ENCODE peak calls at places on chromosome 6, in seven cellular contexts. B is mesenchymal stem cell, O is IMR-90, N is mesendoderm, G is neuronal stem cell, X is trophoblast cell, V is H1. F is an unnamed sample.

GRCh38 chr6:155042983-155043382 is 47.9 kb downstream of the TIAM2 start:
- DNase-seq in O (no peak), G (no peak), V (no peak), B (no peak), X (no peak), N (no peak), F (no peak)

GRCh38 chr6:167907837-167908681 is 81.3 kb downstream of the AFDN start:
- DNase-seq in X (peak), O (peak), N (peak), B (peak), G (no peak), V (no peak), F (no peak)

GRCh38 chr6:138609801-138610430 is 110.6 kb upstream of the NHSL1 start:
- DNase-seq in B (no peak), O (peak), X (no peak), G (no peak), V (no peak), N (no peak), F (no peak)

GRCh38 chr6:90362273-90362672 is 65.6 kb upstream of the BACH2 start:
- DNase-seq in O (peak), B (no peak), N (no peak), V (no peak), X (no peak), G (no peak), F (no peak)

GRCh38 chr6:71289039-71289801 is 609 bp downstream of the OGFRL1 start:
- DNase-seq in O (no peak), X (no peak), N (peak), B (peak), G (peak), V (peak), F (peak)

GRCh38 chr6:121823437-121823851 is 388.0 kb downstream of the GJA1 start:
- DNase-seq in O (peak), V (no peak), X (peak), B (peak), N (peak), G (peak), F (peak)

GRCh38 chr6:141610741-141611140 is 522.0 kb upstream of the GJE1 start:
- DNase-seq in X (peak), N (peak), B (peak), O (peak), G (no peak), V (no peak), F (no peak)

GRCh38 chr6:149431905-149432775 is 32.1 kb downstream of the SUMO4 start:
- DNase-seq in G (peak), X (peak), N (peak), V (peak), B (peak), O (peak), F (peak)

GRCh38 chr6:129490551-129491245 is 219.3 kb downstream of the ARHGAP18 start:
- DNase-seq in G (no peak), B (peak), O (peak), N (peak), V (no peak), X (peak), F (no peak)

GRCh38 chr6:125046107-125046925 is 84.1 kb downstream of the RNF217 start:
- DNase-seq in G (no peak), N (peak), B (peak), V (no peak), O (no peak), X (peak), F (no peak)

GRCh38 chr6:131574686-131575085 is 1.7 kb downstream of the ARG1 start:
- DNase-seq in X (no peak), N (no peak), V (no peak), O (no peak), G (no peak), B (no peak), F (no peak)

GRCh38 chr6:13156381-13156780 is 172.0 kb downstream of the TBC1D7 start:
- DNase-seq in O (no peak), V (no peak), B (no peak), X (no peak), N (no peak), G (no peak), F (no peak)

GRCh38 chr6:132952468-132952867 is 138.1 kb downstream of the RPS12 start:
- DNase-seq in B (no peak), O (peak), G (no peak), N (no peak), V (no peak), X (no peak), F (no peak)

GRCh38 chr6:115796061-115796460 is 264.6 kb downstream of the FRK start:
- DNase-seq in O (no peak), V (no peak), G (no peak), B (no peak), N (no peak), X (no peak), F (no peak)

GRCh38 chr6:81171991-81172740 is 580.3 kb downstream of the TENT5A start:
- DNase-seq in G (no peak), B (peak), V (no peak), N (peak), O (peak), X (no peak), F (no peak)

GRCh38 chr6:125526007-125526720 is 223.3 kb upstream of the HEY2 start:
- DNase-seq in O (no peak), B (no peak), G (no peak), V (no peak), N (no peak), X (no peak), F (no peak)

GRCh38 chr6:36595168-36595818 is 1.1 kb downstream of the SRSF3 start:
- DNase-seq in B (peak), X (no peak), N (peak), O (peak), V (no peak), G (no peak), F (no peak)

GRCh38 chr6:95280690-95281273 is 296.6 kb upstream of the MANEA start:
- DNase-seq in G (peak), B (peak), V (no peak), X (no peak), O (peak), N (peak), F (no peak)

GRCh38 chr6:56764081-56764566 is 121.4 kb upstream of the DST start:
- DNase-seq in X (no peak), V (no peak), B (peak), N (peak), O (peak), G (no peak), F (peak)

GRCh38 chr6:26170951-26171841 is 84.0 kb downstream of the HFE start:
- DNase-seq in N (no peak), V (no peak), O (no peak), X (no peak), G (no peak), B (no peak), F (no peak)

GRCh38 chr6:12309070-12309469 is 18.9 kb downstream of the EDN1 start:
- DNase-seq in G (no peak), O (no peak), V (peak), X (no peak), B (no peak), N (no peak), F (no peak)

GRCh38 chr6:160256445-160256844 is 2.2 kb downstream of the SLC22A2 start:
- DNase-seq in G (no peak), B (no peak), N (no peak), O (no peak), V (no peak), X (no peak), F (no peak)

GRCh38 chr6:87968435-87969278 is 79.0 kb upstream of the SPACA1 start:
- DNase-seq in O (no peak), B (peak), G (no peak), V (peak), X (no peak), N (peak), F (peak)

GRCh38 chr6:7469696-7470095 is 71.8 kb upstream of the DSP start:
- DNase-seq in N (no peak), B (no peak), X (no peak), V (no peak), G (no peak), O (peak), F (no peak)

GRCh38 chr6:154157706-154158105 is 118.7 kb downstream of the OPRM1 start:
- DNase-seq in G (no peak), X (peak), O (no peak), V (no peak), B (no peak), N (no peak), F (no peak)

DNA sequence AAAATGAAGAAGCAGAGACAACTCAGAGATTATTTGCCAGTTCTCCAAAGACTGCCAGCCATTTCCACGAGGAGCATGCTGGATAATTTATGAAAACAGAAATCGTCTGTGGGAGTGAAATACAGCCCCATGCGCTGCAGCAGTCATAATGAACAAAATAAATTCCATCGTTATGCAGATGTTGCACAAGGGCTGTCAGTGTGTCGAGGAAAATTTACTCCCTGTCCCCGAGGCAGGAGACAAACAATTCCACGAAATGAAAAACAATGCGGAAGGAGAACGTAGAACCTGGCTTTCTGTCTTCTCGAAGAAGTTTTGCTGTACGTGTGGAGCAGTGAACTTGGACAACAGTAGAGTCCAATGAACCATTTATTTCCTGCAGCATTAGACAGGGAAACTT is 399.4 kb downstream of the CD83 start:
- DNase-seq in O (no peak), X (peak), B (no peak), N (no peak), G (no peak), V (no peak), F (no peak)
- H3K4ac ChIP-seq in O (no peak), X (no peak), B (no peak), N (no peak), G (no peak), V (no peak), F (no peak)

DNA sequence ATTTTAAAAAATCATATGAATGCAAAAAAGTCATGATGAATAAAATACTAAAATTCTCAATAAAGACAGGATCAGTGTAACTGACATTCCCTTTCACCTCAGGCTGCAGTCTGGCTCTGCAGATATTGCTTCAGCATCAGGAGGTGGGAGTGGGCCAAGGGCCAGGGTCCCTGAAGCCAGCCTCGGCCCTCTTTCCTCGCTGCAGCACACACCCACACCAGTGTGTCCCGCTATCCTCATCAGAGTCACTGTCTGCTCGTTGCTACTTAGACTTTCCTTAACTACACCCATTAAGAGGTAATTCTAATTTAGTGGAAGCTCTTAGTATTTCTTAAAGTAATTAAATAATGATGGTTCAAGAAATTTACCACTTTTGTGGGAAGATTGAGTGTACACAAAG is 298.2 kb downstream of the UBE3D start:
- DNase-seq in G (no peak), B (no peak), N (no peak), O (no peak), X (no peak), V (no peak), F (no peak)
- H3K4ac ChIP-seq in G (no peak), B (no peak), N (no peak), O (no peak), X (no peak), V (no peak), F (no peak)

DNA sequence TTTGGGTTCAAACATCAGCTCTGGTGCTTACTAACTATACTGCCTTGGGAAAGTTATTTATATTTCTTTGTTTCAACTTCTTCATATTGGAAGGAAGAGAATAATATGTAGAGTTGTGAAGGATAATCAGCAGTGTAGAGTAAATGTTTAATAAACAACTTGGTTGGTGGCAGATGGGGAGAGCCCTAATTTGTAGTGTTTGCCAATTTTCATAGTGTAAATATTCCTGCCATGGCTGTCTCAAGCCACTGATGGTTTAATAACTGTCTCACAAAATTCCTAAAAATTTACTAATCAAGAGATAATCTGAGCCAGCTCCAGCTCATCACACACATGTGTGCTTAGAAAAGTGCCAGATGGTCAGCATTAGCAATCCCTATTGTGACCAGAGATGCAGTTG is at the start of gene OR2H2:
- DNase-seq in B (no peak), G (no peak), X (no peak), O (no peak), V (no peak), N (no peak), F (no peak)
- H3K4ac ChIP-seq in B (no peak), G (no peak), X (no peak), O (no peak), V (no peak), N (no peak), F (no peak)

DNA sequence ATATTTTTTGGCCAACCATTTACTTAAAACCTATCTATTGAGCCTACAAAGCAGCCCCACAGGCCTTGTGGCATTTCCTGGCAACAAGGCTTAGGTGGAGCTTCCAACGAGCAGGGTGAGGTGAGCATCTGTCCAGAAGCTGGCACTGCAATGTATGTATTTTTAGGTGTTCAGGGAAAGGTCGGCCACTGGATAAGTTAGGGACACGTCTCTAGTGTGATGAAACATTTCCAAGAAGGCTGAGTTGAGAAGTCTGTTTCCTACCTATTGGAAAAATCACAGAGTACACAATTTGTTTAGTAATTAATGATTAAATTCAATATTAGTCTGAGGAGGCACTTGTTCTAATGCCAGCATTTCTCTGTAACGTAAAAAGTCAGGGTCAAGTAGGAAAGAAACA is 17.8 kb upstream of the RCAN2 start:
- DNase-seq in O (no peak), X (no peak), V (no peak), G (no peak), B (no peak), N (no peak), F (no peak)
- H3K4ac ChIP-seq in O (no peak), X (no peak), V (no peak), G (no peak), B (no peak), N (no peak), F (no peak)

F was measured in H9.